ENCODE peak calls at places on chromosome 4, in five cellular contexts. L is upper lobe of right lung, E is foreskin melanocyte, P is GM23338, M is neuronal stem cell. N is an unnamed sample.
A peak's percentile ranks its signal among the peaks of the same experiment; 100 is the strongest.

GRCh38 chr4:4182835-4183568 is 43.7 kb downstream of the OTOP1 start:
- DNase-seq in E (peak; percentile 10), L (no peak), M (peak; percentile 31), P (peak; percentile 85), N (no peak)

GRCh38 chr4:123088521-123088920 is 166.1 kb upstream of the NUDT6 start:
- DNase-seq in L (no peak), P (no peak), M (no peak), E (no peak), N (no peak)

GRCh38 chr4:8084712-8085490 is 73.7 kb downstream of the ABLIM2 start:
- DNase-seq in L (no peak), M (no peak), E (no peak), P (no peak), N (no peak)

GRCh38 chr4:2886161-2886560 is 42.5 kb downstream of the ADD1 start:
- DNase-seq in L (no peak), P (no peak), E (no peak), M (no peak), N (no peak)

GRCh38 chr4:88803600-88804096 is 106.0 kb upstream of the NAP1L5 start:
- DNase-seq in P (no peak), L (no peak), E (peak; percentile 87), M (no peak), N (no peak)

GRCh38 chr4:137623013-137623412 is 90.7 kb upstream of the PCDH18 start:
- DNase-seq in L (no peak), M (peak; percentile 43), E (no peak), P (peak; percentile 17), N (no peak)

GRCh38 chr4:3304831-3305609 is 12.2 kb downstream of the RGS12 start:
- DNase-seq in E (peak; percentile 52), M (no peak), L (peak; percentile 56), P (no peak), N (no peak)

GRCh38 chr4:146342600-146343192 is 128.4 kb downstream of the REELD1 start:
- DNase-seq in M (no peak), E (no peak), P (peak; percentile 39), L (no peak), N (no peak)

GRCh38 chr4:184424279-184424678 is 50.1 kb downstream of the IRF2 start:
- DNase-seq in M (no peak), L (no peak), E (no peak), P (no peak), N (no peak)

N was measured in esophagus muscularis mucosa.